ENCODE peak calls at places on chromosomes 13 and 19, in seven cellular contexts. One of them, this sample, is unnamed.

GRCh38 chr19:30174357-30174645 is 197.9 kb upstream of the ZNF536 start:
- DNase-seq in mesendoderm: no peak
- DNase-seq in IMR-90: no peak
- DNase-seq in neuronal stem cell: no peak
- DNase-seq in H9: no peak
- DNase-seq in H1: no peak
- DNase-seq in trophoblast cell: no peak
- DNase-seq in this sample: no peak

GRCh38 chr19:15616183-15616582 is 1.2 kb downstream of the CYP4F8 start:
- DNase-seq in mesendoderm: no peak
- DNase-seq in IMR-90: no peak
- DNase-seq in neuronal stem cell: no peak
- DNase-seq in H9: no peak
- DNase-seq in H1: no peak
- DNase-seq in trophoblast cell: no peak
- DNase-seq in this sample: no peak

GRCh38 chr13:29522044-29522685 is 73.3 kb downstream of the SLC7A1 start:
- DNase-seq in mesendoderm: no peak
- DNase-seq in IMR-90: peak
- DNase-seq in neuronal stem cell: no peak
- DNase-seq in H9: no peak
- DNase-seq in H1: no peak
- DNase-seq in trophoblast cell: peak
- DNase-seq in this sample: peak

GRCh38 chr19:288911-289310 is 2.3 kb downstream of the PLPP2 start:
- DNase-seq in mesendoderm: no peak
- DNase-seq in IMR-90: no peak
- DNase-seq in neuronal stem cell: no peak
- DNase-seq in H9: no peak
- DNase-seq in H1: no peak
- DNase-seq in trophoblast cell: no peak
- DNase-seq in this sample: no peak

GRCh38 chr19:47436712-47437401 is 17.5 kb upstream of the MEIS3 start:
- DNase-seq in mesendoderm: peak
- DNase-seq in IMR-90: peak
- DNase-seq in neuronal stem cell: peak
- DNase-seq in H9: peak
- DNase-seq in H1: peak
- DNase-seq in trophoblast cell: peak
- DNase-seq in this sample: peak

GRCh38 chr13:43033038-43033437 is 9.7 kb downstream of the DNAJC15 start:
- DNase-seq in mesendoderm: no peak
- DNase-seq in IMR-90: no peak
- DNase-seq in neuronal stem cell: no peak
- DNase-seq in H9: no peak
- DNase-seq in H1: no peak
- DNase-seq in trophoblast cell: no peak
- DNase-seq in this sample: no peak

GRCh38 chr13:89628567-89628966 is 1718.9 kb upstream of the MIR17HG start:
- DNase-seq in mesendoderm: no peak
- DNase-seq in IMR-90: no peak
- DNase-seq in neuronal stem cell: no peak
- DNase-seq in H9: no peak
- DNase-seq in H1: no peak
- DNase-seq in trophoblast cell: no peak
- DNase-seq in this sample: no peak

GRCh38 chr19:39705578-39706188 is 1.4 kb downstream of the LGALS14 start:
- DNase-seq in mesendoderm: no peak
- DNase-seq in IMR-90: no peak
- DNase-seq in neuronal stem cell: no peak
- DNase-seq in H9: no peak
- DNase-seq in H1: no peak
- DNase-seq in trophoblast cell: no peak
- DNase-seq in this sample: no peak

GRCh38 chr19:21323000-21323399 is 6.2 kb downstream of the ZNF708 start:
- DNase-seq in mesendoderm: no peak
- DNase-seq in IMR-90: no peak
- DNase-seq in neuronal stem cell: no peak
- DNase-seq in H9: no peak
- DNase-seq in H1: no peak
- DNase-seq in trophoblast cell: no peak
- DNase-seq in this sample: no peak

GRCh38 chr13:37173214-37173613 is 67.8 kb upstream of the CSNK1A1L start:
- DNase-seq in mesendoderm: peak
- DNase-seq in IMR-90: peak
- DNase-seq in neuronal stem cell: no peak
- DNase-seq in H9: no peak
- DNase-seq in H1: no peak
- DNase-seq in trophoblast cell: no peak
- DNase-seq in this sample: peak

GRCh38 chr19:38932425-38933179 is 1.9 kb downstream of the MRPS12 start:
- DNase-seq in mesendoderm: peak
- DNase-seq in IMR-90: peak
- DNase-seq in neuronal stem cell: no peak
- DNase-seq in H9: peak
- DNase-seq in H1: no peak
- DNase-seq in trophoblast cell: peak
- DNase-seq in this sample: peak

GRCh38 chr13:100210966-100211710 is 122.2 kb downstream of the PCCA start:
- DNase-seq in mesendoderm: no peak
- DNase-seq in IMR-90: peak
- DNase-seq in neuronal stem cell: no peak
- DNase-seq in H9: no peak
- DNase-seq in H1: no peak
- DNase-seq in trophoblast cell: peak
- DNase-seq in this sample: no peak
- H4K8ac ChIP-seq in mesendoderm: no peak
- H4K8ac ChIP-seq in IMR-90: no peak
- H4K8ac ChIP-seq in neuronal stem cell: no peak
- H4K8ac ChIP-seq in H9: no peak
- H4K8ac ChIP-seq in H1: no peak
- H4K8ac ChIP-seq in trophoblast cell: no peak
- H4K8ac ChIP-seq in this sample: no peak

DNA sequence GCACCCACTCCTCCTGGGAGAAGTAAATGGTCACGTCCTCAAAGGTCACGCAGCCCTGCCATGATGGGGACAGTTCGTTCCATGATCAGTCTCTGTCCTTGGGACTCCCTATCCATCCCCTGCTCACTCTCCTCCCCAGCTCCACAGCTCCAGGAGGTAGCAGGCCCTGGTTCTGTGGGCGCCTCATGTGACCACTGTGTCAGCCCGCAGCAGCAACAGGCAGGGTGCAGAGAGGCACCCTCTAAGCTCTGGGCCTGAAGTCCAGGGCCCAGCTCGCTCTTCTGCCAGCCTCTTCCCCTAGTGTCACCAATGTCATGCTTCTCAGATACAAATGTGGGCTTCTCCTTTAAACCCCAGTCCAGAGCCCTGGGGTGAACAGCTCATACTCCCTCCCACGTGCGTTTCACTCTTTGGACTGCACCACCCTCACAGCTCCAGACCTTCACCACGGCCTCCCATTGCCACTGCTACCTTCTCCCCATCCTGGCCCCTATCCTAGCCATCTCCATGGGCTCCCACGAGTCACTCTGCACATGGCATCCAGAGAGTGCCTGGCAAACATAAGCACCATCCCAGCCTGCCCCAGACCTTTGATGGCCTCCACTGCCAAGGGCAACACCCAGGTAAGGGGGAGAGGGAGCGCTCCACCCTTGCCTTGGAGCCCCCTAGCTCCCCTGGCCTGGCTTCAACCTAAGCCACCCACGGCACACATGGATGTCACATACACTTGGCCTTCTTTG is 2.9 kb downstream of the ZNF792 start:
- DNase-seq in mesendoderm: no peak
- DNase-seq in IMR-90: no peak
- DNase-seq in neuronal stem cell: no peak
- DNase-seq in H9: no peak
- DNase-seq in H1: peak
- DNase-seq in trophoblast cell: no peak
- DNase-seq in this sample: no peak
- H4K8ac ChIP-seq in mesendoderm: no peak
- H4K8ac ChIP-seq in IMR-90: no peak
- H4K8ac ChIP-seq in neuronal stem cell: no peak
- H4K8ac ChIP-seq in H9: no peak
- H4K8ac ChIP-seq in H1: no peak
- H4K8ac ChIP-seq in trophoblast cell: no peak
- H4K8ac ChIP-seq in this sample: peak

GRCh38 chr19:6500837-6501739 is 1.0 kb downstream of the TUBB4A start:
- DNase-seq in mesendoderm: no peak
- DNase-seq in IMR-90: no peak
- DNase-seq in neuronal stem cell: no peak
- DNase-seq in H9: no peak
- DNase-seq in H1: peak
- DNase-seq in trophoblast cell: no peak
- DNase-seq in this sample: no peak

GRCh38 chr19:6503407-6504201 is 1.5 kb upstream of the TUBB4A start:
- DNase-seq in mesendoderm: no peak
- DNase-seq in IMR-90: no peak
- DNase-seq in neuronal stem cell: no peak
- DNase-seq in H9: no peak
- DNase-seq in H1: no peak
- DNase-seq in trophoblast cell: no peak
- DNase-seq in this sample: no peak

GRCh38 chr19:6499052-6499790 is 2.9 kb downstream of the TUBB4A start:
- DNase-seq in mesendoderm: no peak
- DNase-seq in IMR-90: no peak
- DNase-seq in neuronal stem cell: no peak
- DNase-seq in H9: no peak
- DNase-seq in H1: no peak
- DNase-seq in trophoblast cell: no peak
- DNase-seq in this sample: no peak

GRCh38 chr19:6498294-6499036 is 3.6 kb downstream of the TUBB4A start:
- DNase-seq in mesendoderm: no peak
- DNase-seq in IMR-90: no peak
- DNase-seq in neuronal stem cell: no peak
- DNase-seq in H9: no peak
- DNase-seq in H1: no peak
- DNase-seq in trophoblast cell: peak
- DNase-seq in this sample: no peak

GRCh38 chr19:6501740-6502648 is at the start of gene TUBB4A:
- DNase-seq in mesendoderm: no peak
- DNase-seq in IMR-90: no peak
- DNase-seq in neuronal stem cell: no peak
- DNase-seq in H9: peak
- DNase-seq in H1: peak
- DNase-seq in trophoblast cell: no peak
- DNase-seq in this sample: no peak
- H4K8ac ChIP-seq in mesendoderm: no peak
- H4K8ac ChIP-seq in IMR-90: no peak
- H4K8ac ChIP-seq in neuronal stem cell: peak
- H4K8ac ChIP-seq in H9: no peak
- H4K8ac ChIP-seq in H1: peak
- H4K8ac ChIP-seq in trophoblast cell: no peak
- H4K8ac ChIP-seq in this sample: no peak

GRCh38 chr13:25963681-25964080 is 88.1 kb downstream of the SHISA2 start:
- DNase-seq in mesendoderm: no peak
- DNase-seq in IMR-90: no peak
- DNase-seq in neuronal stem cell: no peak
- DNase-seq in H9: no peak
- DNase-seq in H1: no peak
- DNase-seq in trophoblast cell: no peak
- DNase-seq in this sample: peak
- H4K8ac ChIP-seq in mesendoderm: no peak
- H4K8ac ChIP-seq in IMR-90: no peak
- H4K8ac ChIP-seq in neuronal stem cell: no peak
- H4K8ac ChIP-seq in H9: no peak
- H4K8ac ChIP-seq in H1: no peak
- H4K8ac ChIP-seq in trophoblast cell: no peak
- H4K8ac ChIP-seq in this sample: no peak

GRCh38 chr19:13087795-13088537 is 14.7 kb downstream of the LYL1 start:
- DNase-seq in mesendoderm: no peak
- DNase-seq in IMR-90: no peak
- DNase-seq in neuronal stem cell: no peak
- DNase-seq in H9: no peak
- DNase-seq in H1: no peak
- DNase-seq in trophoblast cell: no peak
- DNase-seq in this sample: no peak
- H4K8ac ChIP-seq in mesendoderm: no peak
- H4K8ac ChIP-seq in IMR-90: no peak
- H4K8ac ChIP-seq in neuronal stem cell: no peak
- H4K8ac ChIP-seq in H9: no peak
- H4K8ac ChIP-seq in H1: peak
- H4K8ac ChIP-seq in trophoblast cell: no peak
- H4K8ac ChIP-seq in this sample: no peak

DNA sequence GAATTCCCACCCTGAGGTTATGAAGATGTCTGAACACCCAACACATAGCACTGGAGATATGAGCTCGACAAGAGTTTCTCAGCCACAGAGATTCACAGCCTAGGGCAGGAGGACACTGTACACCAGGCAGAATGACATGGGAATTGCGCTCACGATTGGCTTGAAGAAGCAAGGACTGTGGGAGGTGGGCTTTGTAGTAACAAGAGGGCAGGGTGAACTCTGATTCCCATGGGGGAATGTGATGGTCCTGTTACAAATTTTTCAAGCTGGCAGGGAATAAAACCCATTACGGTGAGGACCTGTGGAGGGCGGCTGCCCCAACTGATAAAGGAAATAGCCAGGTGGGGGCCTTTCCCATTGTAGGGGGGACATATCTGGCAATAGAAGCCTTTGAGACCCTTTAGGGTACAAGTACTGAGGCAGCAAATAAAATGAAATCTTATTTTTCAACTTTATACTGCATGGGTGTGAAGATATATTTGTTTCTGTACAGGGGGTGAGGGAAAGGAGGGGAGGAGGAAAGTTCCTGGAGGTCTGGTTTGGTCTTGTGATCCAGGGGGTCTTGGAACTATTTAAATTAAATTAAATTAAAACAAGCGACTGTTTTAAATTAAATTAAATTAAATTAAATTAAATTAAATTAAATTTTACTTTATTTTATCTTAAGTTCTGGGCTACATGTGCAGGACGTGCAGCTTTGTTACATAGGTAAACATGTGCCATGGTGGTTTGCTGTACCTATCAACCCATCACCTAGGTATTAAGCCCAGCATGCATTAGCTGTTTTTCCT is 7.0 kb downstream of the KLK3 start:
- DNase-seq in mesendoderm: no peak
- DNase-seq in IMR-90: no peak
- DNase-seq in neuronal stem cell: no peak
- DNase-seq in H9: no peak
- DNase-seq in H1: no peak
- DNase-seq in trophoblast cell: no peak
- DNase-seq in this sample: no peak
- H4K8ac ChIP-seq in mesendoderm: no peak
- H4K8ac ChIP-seq in IMR-90: no peak
- H4K8ac ChIP-seq in neuronal stem cell: no peak
- H4K8ac ChIP-seq in H9: no peak
- H4K8ac ChIP-seq in H1: no peak
- H4K8ac ChIP-seq in trophoblast cell: no peak
- H4K8ac ChIP-seq in this sample: no peak

GRCh38 chr19:19570561-19570960 is 32.5 kb downstream of the CILP2 start:
- DNase-seq in mesendoderm: no peak
- DNase-seq in IMR-90: no peak
- DNase-seq in neuronal stem cell: no peak
- DNase-seq in H9: no peak
- DNase-seq in H1: no peak
- DNase-seq in trophoblast cell: peak
- DNase-seq in this sample: no peak
- H4K8ac ChIP-seq in mesendoderm: no peak
- H4K8ac ChIP-seq in IMR-90: no peak
- H4K8ac ChIP-seq in neuronal stem cell: no peak
- H4K8ac ChIP-seq in H9: no peak
- H4K8ac ChIP-seq in H1: no peak
- H4K8ac ChIP-seq in trophoblast cell: no peak
- H4K8ac ChIP-seq in this sample: no peak

GRCh38 chr13:66099825-66100224 is 1130.3 kb downstream of the PCDH9 start:
- DNase-seq in mesendoderm: no peak
- DNase-seq in IMR-90: no peak
- DNase-seq in neuronal stem cell: no peak
- DNase-seq in H9: no peak
- DNase-seq in H1: no peak
- DNase-seq in trophoblast cell: no peak
- DNase-seq in this sample: no peak
- H4K8ac ChIP-seq in mesendoderm: no peak
- H4K8ac ChIP-seq in IMR-90: no peak
- H4K8ac ChIP-seq in neuronal stem cell: no peak
- H4K8ac ChIP-seq in H9: no peak
- H4K8ac ChIP-seq in H1: no peak
- H4K8ac ChIP-seq in trophoblast cell: no peak
- H4K8ac ChIP-seq in this sample: no peak

This sample was measured in mesenchymal stem cell.